ENCODE peak calls at places on chromosome 1, in five cellular contexts. I is choroid plexus epithelial cell, U is ascending aorta, O is breast epithelium, Q is endothelial cell. J is an unnamed sample.

GRCh38 chr1:109298666-109299086 is 8.1 kb downstream of the MYBPHL start:
- DNase-seq in Q (no peak), U (no peak), O (peak), I (peak), J (peak)

GRCh38 chr1:11062965-11063401 is 3.2 kb upstream of the SRM start:
- DNase-seq in U (no peak), O (no peak), Q (no peak), I (no peak), J (no peak)

GRCh38 chr1:43664369-43664768 is 14.4 kb downstream of the KDM4A start:
- DNase-seq in U (no peak), O (no peak), Q (no peak), I (no peak), J (no peak)

GRCh38 chr1:185537601-185538000 is 196.6 kb upstream of the HMCN1 start:
- DNase-seq in Q (no peak), O (no peak), U (no peak), I (no peak), J (no peak)

GRCh38 chr1:201903135-201903534 is 14.4 kb downstream of the SHISA4 start:
- DNase-seq in O (no peak), U (peak), I (peak), Q (no peak), J (no peak)

GRCh38 chr1:183226361-183226760 is 40.3 kb downstream of the LAMC2 start:
- DNase-seq in Q (no peak), I (no peak), U (no peak), O (no peak), J (no peak)

GRCh38 chr1:158283965-158284364 is 5.8 kb upstream of the CD1C start:
- DNase-seq in O (no peak), U (no peak), Q (no peak), I (no peak), J (no peak)

GRCh38 chr1:119940697-119941096 is 44.4 kb upstream of the ADAM30 start:
- DNase-seq in O (no peak), Q (no peak), U (no peak), I (no peak), J (no peak)

GRCh38 chr1:248825573-248825908 is 174 bp downstream of the SH3BP5L start:
- DNase-seq in Q (no peak), O (no peak), I (no peak), U (no peak), J (no peak)

GRCh38 chr1:6833804-6834203 is 48.5 kb downstream of the CAMTA1 start:
- DNase-seq in Q (no peak), O (no peak), I (no peak), U (no peak), J (no peak)

GRCh38 chr1:77282187-77282865 is 507 bp downstream of the AK5 start:
- DNase-seq in U (no peak), O (no peak), I (peak), Q (peak), J (no peak)

GRCh38 chr1:23344987-23345472 is 946 bp upstream of the HNRNPR start:
- DNase-seq in Q (no peak), I (no peak), O (no peak), U (no peak), J (no peak)

GRCh38 chr1:174258148-174258550 is 98.8 kb downstream of the RABGAP1L start:
- DNase-seq in I (peak), Q (peak), O (no peak), U (no peak), J (no peak)

GRCh38 chr1:98104285-98104684 is 183.5 kb upstream of the DPYD start:
- DNase-seq in U (no peak), O (no peak), Q (no peak), I (peak), J (no peak)

GRCh38 chr1:117060441-117061317 is 553 bp downstream of the TTF2 start:
- DNase-seq in U (peak), I (peak), Q (peak), O (no peak), J (no peak)

GRCh38 chr1:14267991-14268390 is 330.5 kb upstream of the KAZN start:
- DNase-seq in Q (no peak), U (no peak), I (peak), O (no peak), J (no peak)

GRCh38 chr1:51693420-51694144 is 76.7 kb downstream of the OSBPL9 start:
- DNase-seq in O (no peak), U (no peak), I (peak), Q (no peak), J (no peak)

GRCh38 chr1:54996359-54996868 is 2.3 kb upstream of the BSND start:
- DNase-seq in Q (peak), O (peak), I (peak), U (peak), J (peak)

GRCh38 chr1:16921391-16922185 is at the start of gene CROCC:
- DNase-seq in I (peak), O (no peak), U (no peak), Q (peak), J (peak)

GRCh38 chr1:228097333-228098081 is 5.6 kb downstream of the C1orf35 start:
- DNase-seq in O (no peak), U (no peak), I (no peak), Q (no peak), J (no peak)

GRCh38 chr1:178353524-178353923 is 143.2 kb downstream of the CLEC20A start:
- DNase-seq in O (no peak), Q (no peak), I (no peak), U (no peak), J (no peak)

GRCh38 chr1:108810176-108810575 is 46.7 kb downstream of the AKNAD1 start:
- DNase-seq in O (no peak), Q (no peak), I (no peak), U (no peak), J (no peak)

GRCh38 chr1:214476958-214477870 is 74.2 kb downstream of the PTPN14 start:
- DNase-seq in U (no peak), O (no peak), Q (no peak), I (peak), J (no peak)

GRCh38 chr1:22143065-22143514 is at the start of gene WNT4:
- DNase-seq in I (peak), U (no peak), O (no peak), Q (peak), J (no peak)

GRCh38 chr1:112509005-112509659 is 367 bp downstream of the WNT2B start:
- DNase-seq in I (no peak), U (no peak), Q (no peak), O (no peak), J (no peak)

GRCh38 chr1:239723821-239724367 is 337.5 kb downstream of the CHRM3 start:
- DNase-seq in U (no peak), Q (no peak), O (no peak), I (no peak), J (no peak)

GRCh38 chr1:230279583-230279945 is 146.6 kb downstream of the PGBD5 start:
- DNase-seq in U (peak), Q (no peak), I (no peak), O (peak), J (no peak)

GRCh38 chr1:202323731-202324130 is 18.0 kb downstream of the UBE2T start:
- DNase-seq in U (peak), I (no peak), Q (no peak), O (no peak), J (no peak)

GRCh38 chr1:157141212-157141855 is 3.1 kb upstream of the ETV3 start:
- DNase-seq in Q (no peak), U (no peak), O (no peak), I (no peak), J (no peak)

GRCh38 chr1:61642475-61643232 is 82.3 kb downstream of the TM2D1 start:
- DNase-seq in I (no peak), O (no peak), Q (no peak), U (no peak), J (no peak)

GRCh38 chr1:116287341-116288200 is 85.5 kb upstream of the ATP1A1 start:
- DNase-seq in I (no peak), U (no peak), O (no peak), Q (no peak), J (no peak)

DNA sequence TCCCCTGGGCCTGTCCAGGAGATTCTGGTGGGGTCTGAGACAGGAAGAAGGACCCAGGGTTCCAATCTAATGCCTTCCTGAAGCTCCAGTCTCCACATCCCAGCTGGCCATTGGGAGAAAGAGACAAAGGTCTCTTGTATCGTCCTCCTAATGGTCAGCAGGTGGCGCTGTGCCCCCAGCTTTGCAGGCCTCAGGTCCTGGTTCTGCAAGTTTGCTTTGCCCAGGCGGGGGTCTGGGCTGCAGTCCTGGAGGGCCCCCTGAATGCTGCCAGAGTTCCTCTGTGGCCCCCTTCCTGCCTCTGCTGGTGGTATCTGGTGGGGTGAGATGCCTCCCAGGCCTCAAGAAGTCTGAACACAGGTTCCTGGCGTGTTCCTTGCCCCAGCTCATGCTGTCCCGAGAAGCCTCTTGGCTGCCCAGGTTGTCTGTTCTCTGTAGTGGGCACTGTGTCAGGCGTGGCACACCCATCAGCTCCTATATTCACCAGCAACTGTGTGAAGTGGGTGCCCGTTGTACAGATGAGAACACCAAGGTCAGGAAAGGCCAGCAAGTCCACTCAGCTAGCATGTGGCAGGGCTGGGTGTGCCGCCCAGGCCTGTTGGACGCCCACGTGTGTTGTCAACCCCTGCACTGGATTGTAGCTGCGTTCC is 33.8 kb upstream of the CSF3R start:
- DNase-seq in Q (peak), O (peak), U (no peak), I (peak), J (peak)
- TF ChIP-seq CTCF in Q (peak), O (no peak), U (peak), I (peak), J (peak)

GRCh38 chr1:243287128-243287470 is 31.3 kb downstream of the SDCCAG8 start:
- DNase-seq in O (no peak), U (no peak), I (peak), Q (no peak), J (no peak)
- TF ChIP-seq CTCF in O (no peak), U (no peak), I (no peak), Q (no peak), J (no peak)

DNA sequence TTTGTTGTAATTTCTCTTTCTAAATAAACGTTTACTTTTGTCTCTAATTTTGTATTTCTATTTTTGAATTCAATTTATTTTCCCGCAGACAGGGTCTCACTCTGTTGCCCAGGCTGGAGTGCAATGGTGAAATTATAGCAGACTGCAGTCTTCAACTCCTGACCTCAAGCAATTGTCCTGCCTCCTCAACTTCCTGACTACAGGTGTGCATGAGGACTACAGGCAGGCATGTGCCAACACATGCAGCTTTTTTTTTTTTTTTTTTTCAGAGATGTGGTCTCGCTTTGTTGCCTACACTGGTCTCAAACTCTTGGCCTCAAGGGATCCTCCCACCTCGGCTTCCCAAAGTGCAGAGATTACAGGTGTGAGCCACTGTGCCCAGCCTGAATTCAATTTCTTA is 36.7 kb upstream of the IL20 start:
- DNase-seq in I (no peak), O (no peak), Q (no peak), U (no peak), J (no peak)
- TF ChIP-seq CTCF in I (no peak), O (no peak), Q (no peak), U (no peak), J (no peak)

GRCh38 chr1:244782056-244782455 is 53.4 kb upstream of the COX20 start:
- DNase-seq in U (peak), O (no peak), Q (no peak), I (peak), J (no peak)

GRCh38 chr1:244780311-244780710 is 55.1 kb upstream of the COX20 start:
- DNase-seq in U (no peak), Q (no peak), I (no peak), O (no peak), J (no peak)

GRCh38 chr1:244779410-244779809 is 56.0 kb upstream of the COX20 start:
- DNase-seq in Q (no peak), I (no peak), O (no peak), U (no peak), J (no peak)

GRCh38 chr1:244778356-244778755 is 57.1 kb upstream of the COX20 start:
- DNase-seq in I (peak), U (no peak), Q (no peak), O (no peak), J (no peak)

GRCh38 chr1:244783138-244783537 is 52.3 kb upstream of the COX20 start:
- DNase-seq in O (no peak), I (no peak), U (peak), Q (no peak), J (no peak)
- TF ChIP-seq CTCF in O (no peak), I (no peak), U (no peak), Q (no peak), J (no peak)

DNA sequence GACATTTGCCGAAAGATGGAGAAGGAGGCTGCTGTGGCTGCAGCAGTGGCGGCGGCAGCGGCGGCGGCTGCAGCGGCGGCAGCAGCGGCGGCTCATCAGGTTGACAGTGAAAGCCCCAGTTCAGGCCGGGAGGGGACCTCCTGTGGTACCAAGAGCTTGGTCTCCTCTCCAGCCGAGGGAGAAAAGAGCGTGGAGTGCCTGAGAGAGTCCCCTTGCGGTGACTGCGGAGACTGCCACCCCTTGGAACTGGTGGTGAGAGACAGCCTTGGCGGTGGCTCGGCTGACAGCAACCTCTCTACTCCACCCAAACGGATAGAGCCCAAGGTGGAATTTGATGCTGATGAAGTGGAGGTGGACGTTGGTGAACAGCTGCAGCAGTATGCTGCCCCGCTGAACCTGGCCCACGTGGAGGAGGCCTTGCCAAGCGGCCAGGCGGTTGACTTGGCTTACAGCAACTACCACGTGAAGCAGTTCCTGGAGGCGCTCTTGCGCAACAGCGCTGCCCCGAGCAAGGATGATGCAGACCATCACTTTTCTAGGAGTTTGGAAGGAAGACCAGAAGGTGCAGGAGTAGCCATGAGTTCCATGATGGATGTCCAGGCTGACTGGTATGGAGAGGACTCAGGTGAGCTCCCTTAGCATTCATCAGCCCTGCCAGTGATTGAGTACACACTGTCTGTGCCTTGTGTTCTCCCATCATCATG is 6.3 kb downstream of the ZBTB8B start:
- DNase-seq in U (no peak), Q (no peak), O (no peak), I (no peak), J (no peak)
- TF ChIP-seq CTCF in U (peak), Q (no peak), O (no peak), I (peak), J (peak)

GRCh38 chr1:232306269-232306911 is 323.5 kb downstream of the SIPA1L2 start:
- DNase-seq in I (peak), O (peak), Q (peak), U (peak), J (peak)
- TF ChIP-seq CTCF in I (peak), O (no peak), Q (no peak), U (peak), J (peak)

DNA sequence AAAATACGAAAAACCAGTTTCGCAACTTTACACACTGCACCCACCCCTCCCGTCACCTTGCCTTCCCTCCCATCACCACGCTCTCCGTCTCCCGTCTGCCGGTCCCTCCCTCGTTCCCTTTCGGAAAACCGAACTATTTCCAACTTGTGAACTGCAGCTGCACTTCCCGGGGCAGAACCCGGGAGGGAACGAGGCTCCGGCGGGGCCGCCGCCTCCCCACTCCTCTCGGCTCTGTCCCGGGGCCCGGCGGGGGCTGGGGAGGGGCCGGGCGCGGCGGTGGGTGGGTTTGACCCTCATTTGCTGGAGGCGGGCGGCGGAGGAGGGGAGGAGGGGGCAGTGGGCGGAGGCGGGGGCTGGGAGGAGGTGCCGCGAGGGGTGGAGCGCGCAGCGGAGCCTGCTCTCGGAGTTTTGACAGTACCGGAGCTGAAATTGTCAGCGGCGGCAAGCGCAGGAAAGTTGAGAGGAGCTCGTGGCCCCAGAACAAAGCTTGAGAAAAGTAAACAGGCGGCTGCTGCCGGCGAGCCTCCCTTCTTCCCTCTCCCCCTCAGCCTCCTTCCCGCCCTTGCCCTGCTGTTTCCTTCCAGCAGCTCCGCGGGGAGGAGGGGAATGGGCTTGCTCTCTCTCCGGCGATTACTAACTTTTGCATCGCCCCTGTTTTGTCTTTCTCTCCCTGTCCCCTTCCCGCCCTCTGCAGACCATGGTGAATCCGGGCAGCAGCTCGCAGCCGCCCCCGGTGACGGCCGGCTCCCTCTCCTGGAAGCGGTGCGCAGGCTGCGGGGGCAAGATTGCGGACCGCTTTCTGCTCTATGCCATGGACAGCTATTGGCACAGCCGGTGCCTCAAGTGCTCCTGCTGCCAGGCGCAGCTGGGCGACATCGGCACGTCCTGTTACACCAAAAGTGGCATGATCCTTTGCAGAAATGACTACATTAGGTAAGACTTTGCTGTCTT is 2.9 kb downstream of the LMO4 start:
- DNase-seq in U (peak), O (peak), I (peak), Q (peak), J (peak)
- TF ChIP-seq CTCF in U (no peak), O (no peak), I (peak), Q (no peak), J (peak)

GRCh38 chr1:151501474-151501873 is 9.7 kb upstream of the CGN start:
- DNase-seq in Q (no peak), U (no peak), O (no peak), I (no peak), J (no peak)
- TF ChIP-seq CTCF in Q (no peak), U (no peak), O (no peak), I (peak), J (no peak)